ENCODE peak calls at places on chromosomes 13 and 19, in five cellular contexts. H, B, S, X and D are unnamed samples.

GRCh38 chr13:102651892-102652291 is 43.0 kb downstream of the METTL21C start:
- DNase-seq in S (no peak), H (no peak), B (no peak), X (no peak), D (no peak)

GRCh38 chr13:32471187-32471922 is 43.4 kb upstream of the N4BP2L1 start:
- DNase-seq in S (no peak), X (no peak), B (no peak), H (no peak), D (no peak)

GRCh38 chr13:59205501-59205900 is 958.2 kb downstream of the DIAPH3 start:
- DNase-seq in B (no peak), S (no peak), X (no peak), H (no peak), D (no peak)

GRCh38 chr19:32224371-32225244 is 120.8 kb upstream of the ZNF507 start:
- DNase-seq in H (peak), B (no peak), S (peak), X (peak), D (no peak)

GRCh38 chr13:51370116-51370515 is 30.6 kb downstream of the SERPINE3 start:
- DNase-seq in X (no peak), B (no peak), H (no peak), S (no peak), D (no peak)

GRCh38 chr13:39362652-39363390 is 240.2 kb downstream of the LHFPL6 start:
- DNase-seq in B (no peak), H (no peak), X (no peak), S (no peak), D (no peak)

GRCh38 chr13:46893820-46894533 is 2.9 kb downstream of the HTR2A start:
- DNase-seq in X (peak), B (no peak), H (peak), S (peak), D (no peak)

GRCh38 chr19:1754651-1755466 is 1.6 kb downstream of the ONECUT3 start:
- DNase-seq in S (no peak), X (no peak), B (no peak), H (no peak), D (no peak)

GRCh38 chr13:25114220-25114619 is 18.3 kb downstream of the PABPC3 start:
- DNase-seq in H (peak), S (peak), X (peak), B (no peak), D (peak)

GRCh38 chr13:51519839-51520238 is 64.4 kb upstream of the WDFY2 start:
- DNase-seq in H (no peak), X (no peak), B (no peak), S (no peak), D (no peak)

GRCh38 chr19:40995355-40995754 is 4.3 kb downstream of the CYP2B6 start:
- DNase-seq in X (no peak), S (no peak), B (no peak), H (no peak), D (no peak)

GRCh38 chr13:65856464-65856863 is 1373.7 kb downstream of the PCDH9 start:
- DNase-seq in X (no peak), S (no peak), H (no peak), B (no peak), D (no peak)

GRCh38 chr13:58324130-58324529 is 692.6 kb downstream of the PCDH17 start:
- DNase-seq in S (no peak), B (no peak), H (no peak), X (no peak), D (no peak)

GRCh38 chr13:64801768-64802167 is 2428.4 kb downstream of the PCDH9 start:
- DNase-seq in B (no peak), H (no peak), X (no peak), S (no peak), D (no peak)

GRCh38 chr13:48078251-48078656 is 16.6 kb downstream of the MED4 start:
- DNase-seq in X (no peak), B (no peak), H (no peak), S (no peak), D (no peak)

GRCh38 chr13:100644328-100644727 is 30.3 kb downstream of the TMTC4 start:
- DNase-seq in X (no peak), B (no peak), H (no peak), S (no peak), D (no peak)
- TF ChIP-seq CTCF in X (no peak), B (no peak), H (no peak), S (no peak), D (no peak)

DNA sequence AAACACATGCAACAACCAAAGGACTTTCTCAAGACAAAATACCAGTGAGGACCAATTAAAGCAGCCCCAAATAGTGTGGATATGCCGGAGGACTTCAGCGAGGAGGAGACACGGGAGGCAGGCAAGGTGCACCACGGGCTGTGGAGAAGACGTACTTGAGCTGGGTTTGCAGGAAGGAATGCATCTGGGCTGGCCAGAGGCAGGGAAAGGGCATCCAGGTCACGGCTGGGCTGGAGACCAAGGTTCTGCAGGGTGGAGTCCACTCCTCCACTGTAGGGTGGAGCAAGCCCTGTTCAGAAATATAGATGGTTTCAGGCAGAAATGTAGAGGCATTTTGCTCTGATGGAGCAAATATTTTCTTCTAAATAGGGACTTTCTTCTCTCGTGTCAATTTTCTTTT is 36.6 kb upstream of the MEDAG start:
- DNase-seq in H (no peak), S (no peak), X (no peak), B (no peak), D (no peak)
- TF ChIP-seq CTCF in H (no peak), S (no peak), X (no peak), B (no peak), D (no peak)

DNA sequence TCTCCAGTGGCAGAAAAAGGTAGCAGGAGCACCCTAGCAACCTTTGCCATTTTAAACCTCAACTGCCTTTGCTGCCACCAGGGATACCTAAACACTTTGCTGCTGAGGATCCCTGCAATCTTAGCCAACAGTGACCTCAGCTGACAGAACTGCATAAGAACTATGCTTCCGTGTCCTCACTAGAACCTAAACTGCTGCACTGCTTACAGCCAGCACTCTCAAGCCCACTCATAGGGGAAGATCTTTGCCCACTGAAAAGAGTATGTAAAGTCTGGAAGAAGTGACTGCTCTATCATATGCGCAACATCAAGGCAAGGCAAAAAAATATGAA is 270.0 kb upstream of the PCDH20 start:
- DNase-seq in X (no peak), S (no peak), H (no peak), B (no peak), D (no peak)
- TF ChIP-seq CTCF in X (no peak), S (peak), H (no peak), B (no peak), D (peak)

GRCh38 chr19:19050104-19050503 is 13.7 kb upstream of the SLC25A42 start:
- DNase-seq in X (no peak), B (no peak), S (no peak), H (no peak), D (no peak)
- TF ChIP-seq CTCF in X (no peak), B (no peak), S (no peak), H (no peak), D (no peak)

GRCh38 chr19:15252398-15253018 is 20.3 kb upstream of the EPHX3 start:
- DNase-seq in S (no peak), X (no peak), B (no peak), H (no peak), D (no peak)
- TF ChIP-seq CTCF in S (peak), X (peak), B (peak), H (no peak), D (no peak)

DNA sequence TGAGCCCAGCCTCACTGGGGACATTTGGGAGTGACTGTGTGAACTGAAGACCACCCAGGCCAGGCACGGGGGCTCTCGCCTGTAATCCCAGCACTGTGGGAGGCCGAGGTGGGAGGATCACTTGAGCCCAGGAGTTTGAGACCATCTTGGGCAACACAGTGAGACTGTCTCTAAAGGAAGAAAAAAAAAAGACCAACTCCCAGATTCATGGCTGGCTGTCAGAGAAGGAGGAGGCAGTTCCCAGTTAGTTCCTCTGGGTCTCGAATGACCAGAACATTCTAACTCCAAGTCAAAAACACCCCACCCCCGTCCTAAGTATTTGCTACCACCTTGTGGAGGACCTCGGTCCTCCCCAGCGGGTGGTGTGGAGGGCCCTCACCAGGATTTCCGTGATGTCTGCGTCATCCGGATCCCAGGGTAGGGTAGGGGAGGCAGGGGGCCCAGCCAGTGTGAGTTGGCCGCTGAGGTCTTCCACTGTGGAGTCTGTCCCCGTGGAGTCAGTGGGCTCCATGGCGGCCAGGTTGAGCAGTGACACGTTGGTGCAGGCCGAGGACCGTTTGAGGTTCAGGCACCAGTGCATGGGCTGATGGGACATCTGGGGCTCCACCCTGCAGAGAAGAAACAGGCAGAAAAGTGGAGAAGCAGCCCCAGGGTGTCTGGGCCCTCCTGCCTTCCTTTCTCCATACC is 1.3 kb downstream of the TSKS start:
- DNase-seq in B (no peak), H (no peak), X (no peak), S (no peak), D (no peak)
- TF ChIP-seq CTCF in B (no peak), H (no peak), X (no peak), S (no peak), D (no peak)

GRCh38 chr19:56668676-56669075 is 2.9 kb downstream of the ZNF835 start:
- DNase-seq in H (no peak), S (no peak), B (no peak), X (no peak), D (no peak)

GRCh38 chr19:56670961-56671612 is 470 bp downstream of the ZNF835 start:
- DNase-seq in H (peak), B (no peak), X (no peak), S (no peak), D (no peak)

GRCh38 chr19:56670401-56670960 is 1.1 kb downstream of the ZNF835 start:
- DNase-seq in B (no peak), S (no peak), H (no peak), X (no peak), D (no peak)

GRCh38 chr19:56667311-56667870 is 4.2 kb downstream of the ZNF835 start:
- DNase-seq in X (no peak), B (no peak), H (no peak), S (no peak), D (no peak)

GRCh38 chr19:56671613-56671994 is at the start of gene ZNF835:
- DNase-seq in B (peak), H (peak), S (no peak), X (peak), D (peak)
- TF ChIP-seq CTCF in B (peak), H (no peak), S (no peak), X (peak), D (peak)